ENCODE peak calls at places on chromosomes 5 and 9, in four cellular contexts. X is heart left ventricle; Z is CD4-positive, alpha-beta T cell; M is upper lobe of left lung. G is an unnamed sample.

GRCh38 chr9:34125681-34126206 is 754 bp downstream of the DCAF12 start:
- DNase-seq in M (no peak), X (no peak), Z (no peak), G (peak)

GRCh38 chr9:15274425-15274824 is 32.6 kb downstream of the TTC39B start:
- DNase-seq in M (no peak), X (no peak), Z (no peak), G (no peak)

GRCh38 chr9:126517751-126518261 is 95.9 kb upstream of the LMX1B start:
- DNase-seq in M (no peak), Z (no peak), X (no peak), G (no peak)

GRCh38 chr9:100999914-101000540 is 28.5 kb upstream of the PLPPR1 start:
- DNase-seq in M (no peak), Z (no peak), X (no peak), G (no peak)

GRCh38 chr5:56984445-56984844 is 32.5 kb upstream of the MIER3 start:
- DNase-seq in X (no peak), Z (no peak), M (no peak), G (no peak)

GRCh38 chr5:56060276-56061110 is 65.7 kb upstream of the IL6ST start:
- DNase-seq in X (no peak), Z (no peak), M (no peak), G (no peak)

GRCh38 chr9:134210908-134211810 is 46.8 kb upstream of the RNU6ATAC start:
- DNase-seq in M (peak), Z (no peak), X (no peak), G (no peak)

GRCh38 chr5:169416583-169417196 is 115.8 kb upstream of the SLIT3 start:
- DNase-seq in X (peak), Z (no peak), M (peak), G (peak)

GRCh38 chr9:129383005-129383414 is 204.9 kb upstream of the IER5L start:
- DNase-seq in Z (no peak), M (no peak), X (peak), G (no peak)

GRCh38 chr9:122099271-122099869 is 6.3 kb upstream of the TTLL11 start:
- DNase-seq in X (peak), M (no peak), Z (peak), G (peak)

G was measured in GM13977.